ENCODE peak calls at places on chromosomes 2 and 18, in six cellular contexts. B is caudate nucleus, H is NB4, U is G401, F is non-pigmented ciliary epithelial cell, Q is foreskin melanocyte. G is an unnamed sample.

GRCh38 chr2:9262671-9263171 is 56.1 kb downstream of the ASAP2 start:
- DNase-seq in U (peak), H (no peak), B (no peak), F (no peak), Q (no peak), G (no peak)

GRCh38 chr2:29223851-29224692 is 108.9 kb downstream of the CLIP4 start:
- DNase-seq in F (peak), H (peak), U (peak), Q (peak), B (no peak), G (no peak)

GRCh38 chr2:128820427-128820826 is 501.8 kb upstream of the HS6ST1 start:
- DNase-seq in F (no peak), Q (no peak), H (no peak), B (no peak), U (peak), G (no peak)

GRCh38 chr2:68435605-68436004 is 31.5 kb downstream of the FBXO48 start:
- DNase-seq in B (no peak), Q (no peak), H (no peak), U (peak), F (peak), G (no peak)

GRCh38 chr2:61911510-61911909 is 6.0 kb downstream of the COMMD1 start:
- DNase-seq in Q (no peak), U (no peak), F (no peak), B (no peak), H (peak), G (no peak)

GRCh38 chr18:73645175-73645715 is 502.4 kb downstream of the FBXO15 start:
- DNase-seq in Q (peak), F (no peak), U (no peak), B (no peak), H (no peak), G (no peak)

GRCh38 chr2:234669611-234670010 is 172.7 kb upstream of the ARL4C start:
- DNase-seq in Q (no peak), U (peak), B (no peak), F (no peak), H (no peak), G (no peak)

GRCh38 chr2:28590496-28591301 is 94.8 kb downstream of the PLB1 start:
- DNase-seq in Q (peak), F (no peak), U (no peak), H (no peak), B (no peak), G (no peak)

GRCh38 chr2:173151671-173152398 is 76.2 kb downstream of the MAP3K20 start:
- DNase-seq in U (no peak), H (peak), B (no peak), F (peak), Q (no peak), G (no peak)

GRCh38 chr18:36501100-36501499 is 203.6 kb downstream of the FHOD3 start:
- DNase-seq in Q (no peak), H (no peak), B (no peak), U (no peak), F (no peak), G (no peak)

GRCh38 chr18:45061359-45061758 is 380.7 kb downstream of the SETBP1 start:
- DNase-seq in U (no peak), B (no peak), H (no peak), F (no peak), Q (no peak), G (no peak)

GRCh38 chr18:5603153-5603552 is 59.4 kb upstream of the EPB41L3 start:
- DNase-seq in U (no peak), F (no peak), Q (no peak), H (no peak), B (no peak), G (no peak)

GRCh38 chr18:23547306-23547705 is 39.0 kb downstream of the NPC1 start:
- DNase-seq in H (no peak), B (no peak), U (no peak), F (no peak), Q (no peak), G (no peak)

GRCh38 chr18:23779696-23780303 is 90.5 kb downstream of the LAMA3 start:
- DNase-seq in F (no peak), H (no peak), Q (no peak), B (no peak), U (no peak), G (no peak)

GRCh38 chr2:152098033-152098797 is 629 bp downstream of the CACNB4 start:
- DNase-seq in H (peak), U (peak), F (no peak), Q (no peak), B (no peak), G (peak)

GRCh38 chr2:145677371-145677770 is 1157.5 kb upstream of the ZEB2 start:
- DNase-seq in U (no peak), F (no peak), H (no peak), B (no peak), Q (no peak), G (no peak)

GRCh38 chr18:76847926-76848325 is 25.6 kb downstream of the ZNF236 start:
- DNase-seq in Q (no peak), B (no peak), H (peak), F (no peak), U (no peak), G (no peak)

GRCh38 chr18:7844418-7844817 is 277.3 kb downstream of the PTPRM start:
- DNase-seq in Q (no peak), B (no peak), U (no peak), H (no peak), F (no peak), G (no peak)

GRCh38 chr2:42556351-42556890 is 12.0 kb upstream of the MTA3 start:
- DNase-seq in B (no peak), U (no peak), F (no peak), Q (no peak), H (no peak), G (no peak)

GRCh38 chr2:23645181-23645808 is 260.3 kb downstream of the KLHL29 start:
- DNase-seq in B (no peak), Q (no peak), F (no peak), U (no peak), H (no peak), G (no peak)

GRCh38 chr2:146124741-146125140 is 1604.8 kb upstream of the ZEB2 start:
- DNase-seq in B (no peak), F (peak), Q (peak), H (peak), U (no peak), G (no peak)

GRCh38 chr2:172230301-172230700 is 127.6 kb upstream of the DLX2 start:
- DNase-seq in U (no peak), H (no peak), Q (no peak), B (no peak), F (no peak), G (no peak)

GRCh38 chr2:69762513-69763494 is 20.9 kb downstream of the ANXA4 start:
- DNase-seq in H (no peak), U (no peak), B (peak), Q (peak), F (no peak), G (no peak)

GRCh38 chr2:156845806-156846558 is 409.8 kb downstream of the GPD2 start:
- DNase-seq in U (no peak), B (no peak), H (no peak), F (no peak), Q (peak), G (no peak)

GRCh38 chr2:15983496-15983895 is 43.1 kb downstream of the MYCN start:
- DNase-seq in Q (no peak), F (no peak), H (no peak), U (no peak), B (no peak), G (no peak)

GRCh38 chr18:24875286-24875685 is 414.8 kb downstream of the HRH4 start:
- DNase-seq in F (no peak), U (no peak), B (no peak), H (no peak), Q (no peak), G (no peak)

GRCh38 chr18:56139792-56140254 is 498.6 kb downstream of the TXNL1 start:
- DNase-seq in U (peak), F (peak), B (peak), Q (no peak), H (no peak), G (no peak)

GRCh38 chr2:12180046-12180445 is 433.6 kb downstream of the LPIN1 start:
- DNase-seq in U (no peak), F (no peak), H (no peak), Q (no peak), B (no peak), G (no peak)

GRCh38 chr2:199814845-199815211 is 36.2 kb downstream of the FTCDNL1 start:
- DNase-seq in Q (no peak), U (no peak), B (no peak), H (no peak), F (no peak), G (no peak)

GRCh38 chr2:238139141-238139840 is 823 bp downstream of the KLHL30 start:
- DNase-seq in H (no peak), Q (no peak), B (no peak), F (no peak), U (no peak), G (peak)

GRCh38 chr2:80303006-80303741 is 1.4 kb downstream of the LRRTM1 start:
- DNase-seq in B (peak), Q (no peak), F (no peak), U (no peak), H (no peak), G (no peak)

GRCh38 chr2:237058423-237058822 is 27.3 kb upstream of the COPS8 start:
- DNase-seq in Q (no peak), H (no peak), B (no peak), F (no peak), U (no peak), G (no peak)

GRCh38 chr2:138507267-138507666 is 5.7 kb downstream of the SPOPL start:
- DNase-seq in F (no peak), B (no peak), H (no peak), Q (no peak), U (no peak), G (no peak)

GRCh38 chr18:40094441-40094840 is 1860.6 kb upstream of the PIK3C3 start:
- DNase-seq in F (peak), U (no peak), Q (no peak), H (no peak), B (no peak), G (no peak)

GRCh38 chr2:133532919-133533318 is 35.3 kb downstream of the NCKAP5 start:
- DNase-seq in H (no peak), F (no peak), Q (no peak), B (no peak), U (no peak), G (no peak)

GRCh38 chr2:8609357-8609804 is 72.5 kb upstream of the ID2 start:
- DNase-seq in H (no peak), Q (no peak), U (no peak), F (no peak), B (no peak), G (no peak)

GRCh38 chr18:22193466-22193865 is 24.1 kb downstream of the GATA6 start:
- DNase-seq in H (no peak), B (no peak), Q (peak), U (no peak), F (no peak), G (no peak)

GRCh38 chr2:23404426-23404825 is 19.4 kb downstream of the KLHL29 start:
- DNase-seq in Q (peak), F (peak), B (no peak), U (peak), H (peak), G (no peak)

GRCh38 chr2:152542344-152542994 is 174.8 kb downstream of the PRPF40A start:
- DNase-seq in U (no peak), B (no peak), Q (no peak), F (no peak), H (no peak), G (no peak)

G was measured in stimulated activated naive CD8-positive, alpha-beta T cell treated with anti-CD3 and anti-CD28 coated beads, Interleukin-15, Interleukin-2, amounts not matched to agents 100 U/mL and 50 U/mL, for 24 hours.